ENCODE peak calls at places on chromosomes 3 and 15, in eight cellular contexts. O, X, V, H, Z, W, S and U are unnamed samples.

GRCh38 chr3:151183253-151183652 is 19.8 kb downstream of the GPR171 start:
- DNase-seq in S (no peak), Z (no peak), W (no peak), O (no peak), V (no peak), H (no peak), X (no peak), U (no peak)

GRCh38 chr3:123449986-123450474 is 1.1 kb upstream of the ADCY5 start:
- DNase-seq in Z (peak), X (no peak), O (no peak), H (no peak), W (peak), S (no peak), V (no peak), U (peak)

GRCh38 chr3:169868369-169868768 is 1.4 kb downstream of the LRRC31 start:
- DNase-seq in V (no peak), O (no peak), W (no peak), Z (no peak), S (no peak), X (no peak), H (no peak), U (no peak)

GRCh38 chr3:112740800-112741199 is 99.9 kb upstream of the CCDC80 start:
- DNase-seq in Z (no peak), S (no peak), W (no peak), X (no peak), H (no peak), V (no peak), O (no peak), U (no peak)

GRCh38 chr15:71654714-71655174 is 155.6 kb upstream of the NR2E3 start:
- DNase-seq in Z (no peak), S (no peak), X (no peak), V (no peak), H (no peak), O (no peak), W (no peak), U (no peak)

GRCh38 chr3:45185461-45185860 is 39.3 kb upstream of the CDCP1 start:
- DNase-seq in V (no peak), S (no peak), X (no peak), H (no peak), Z (no peak), O (no peak), W (no peak), U (no peak)

GRCh38 chr3:188125076-188125475 is 28.9 kb upstream of the LPP start:
- DNase-seq in H (no peak), V (no peak), X (no peak), O (no peak), Z (no peak), W (no peak), S (no peak), U (no peak)

GRCh38 chr15:89019436-89019835 is 68.8 kb upstream of the ABHD2 start:
- DNase-seq in X (no peak), W (no peak), Z (no peak), H (no peak), O (no peak), V (no peak), S (no peak), U (no peak)

GRCh38 chr15:25691544-25692430 is 171.3 kb downstream of the ATP10A start:
- DNase-seq in X (no peak), H (peak), W (no peak), V (no peak), S (peak), O (no peak), Z (no peak), U (no peak)

GRCh38 chr15:101127503-101128076 is 124.3 kb downstream of the CHSY1 start:
- DNase-seq in S (peak), W (no peak), Z (peak), O (peak), V (peak), H (peak), X (peak), U (peak)

GRCh38 chr15:70647396-70647795 is 116.0 kb downstream of the UACA start:
- DNase-seq in V (no peak), O (no peak), H (no peak), Z (no peak), W (no peak), S (no peak), X (no peak), U (no peak)

GRCh38 chr15:88890495-88890894 is 4.8 kb downstream of the HAPLN3 start:
- DNase-seq in V (no peak), Z (no peak), S (no peak), H (no peak), X (no peak), W (no peak), O (no peak), U (no peak)

GRCh38 chr15:60962087-60962486 is 267.0 kb downstream of the RORA start:
- DNase-seq in V (no peak), Z (no peak), H (no peak), S (no peak), X (no peak), W (no peak), O (no peak), U (no peak)

GRCh38 chr3:183515968-183516851 is 39.3 kb downstream of the KLHL6 start:
- DNase-seq in S (no peak), W (no peak), X (no peak), Z (no peak), V (no peak), H (no peak), O (peak), U (peak)

GRCh38 chr15:46607103-46607502 is 972.3 kb downstream of the SQOR start:
- DNase-seq in H (no peak), Z (no peak), W (no peak), O (no peak), X (no peak), S (no peak), V (no peak), U (no peak)

GRCh38 chr15:93072011-93072410 is 17.0 kb downstream of the RGMA start:
- DNase-seq in V (no peak), S (no peak), W (no peak), H (peak), O (no peak), Z (no peak), X (no peak), U (no peak)

GRCh38 chr3:15631426-15632211 is 30.1 kb downstream of the BTD start:
- DNase-seq in W (no peak), O (no peak), V (no peak), X (no peak), H (peak), S (no peak), Z (no peak), U (no peak)

GRCh38 chr3:195226900-195227447 is 44.0 kb downstream of the XXYLT1 start:
- DNase-seq in H (peak), X (no peak), O (no peak), V (no peak), S (peak), Z (peak), W (no peak), U (no peak)

GRCh38 chr3:98733778-98734281 is 29.3 kb upstream of the ST3GAL6 start:
- DNase-seq in X (no peak), W (no peak), V (no peak), S (no peak), H (no peak), Z (no peak), O (peak), U (peak)

GRCh38 chr3:127768346-127769008 is 53.8 kb downstream of the MGLL start:
- DNase-seq in X (no peak), V (no peak), O (no peak), Z (no peak), W (peak), H (peak), S (no peak), U (no peak)

GRCh38 chr3:126014252-126014651 is 45.3 kb downstream of the ROPN1B start:
- DNase-seq in O (peak), S (no peak), H (peak), X (no peak), W (no peak), Z (no peak), V (no peak), U (no peak)

GRCh38 chr3:151383956-151384355 is 597 bp downstream of the P2RY12 start:
- DNase-seq in O (no peak), X (no peak), S (no peak), Z (no peak), V (no peak), H (no peak), W (no peak), U (no peak)

GRCh38 chr3:127215714-127216414 is 22.9 kb downstream of the PRR23E start:
- DNase-seq in H (no peak), Z (no peak), W (no peak), V (no peak), O (no peak), S (no peak), X (no peak), U (no peak)

GRCh38 chr3:186315581-186316354 is 46.3 kb downstream of the DGKG start:
- DNase-seq in V (no peak), H (peak), Z (no peak), O (no peak), S (no peak), W (no peak), X (no peak), U (no peak)

GRCh38 chr15:63986751-63987341 is 59.4 kb downstream of the DAPK2 start:
- DNase-seq in Z (no peak), H (no peak), O (peak), S (no peak), X (no peak), V (no peak), W (no peak), U (peak)

GRCh38 chr3:194397757-194398312 is 1.2 kb downstream of the GP5 start:
- DNase-seq in H (no peak), X (no peak), Z (peak), S (peak), O (peak), V (no peak), W (no peak), U (no peak)

GRCh38 chr15:88141490-88141889 is 115.0 kb downstream of the NTRK3 start:
- DNase-seq in O (no peak), H (no peak), S (no peak), X (no peak), Z (no peak), V (no peak), W (no peak), U (no peak)

GRCh38 chr15:77964193-77964592 is 113.3 kb downstream of the TBC1D2B start:
- DNase-seq in W (no peak), V (no peak), Z (no peak), X (no peak), H (no peak), S (no peak), O (no peak), U (no peak)

GRCh38 chr3:40780341-40780800 is 255.6 kb downstream of the ZNF621 start:
- DNase-seq in Z (peak), S (no peak), V (no peak), X (no peak), H (no peak), W (no peak), O (peak), U (peak)

GRCh38 chr3:133535971-133536634 is 37.4 kb upstream of the CDV3 start:
- DNase-seq in W (peak), S (no peak), O (peak), V (no peak), Z (no peak), H (peak), X (no peak), U (peak)

GRCh38 chr3:133448478-133449122 is 48.7 kb downstream of the BFSP2 start:
- DNase-seq in W (no peak), Z (no peak), O (no peak), V (no peak), S (no peak), H (no peak), X (no peak), U (peak)

GRCh38 chr3:63656791-63657190 is 4.3 kb downstream of the SNTN start:
- DNase-seq in H (peak), W (no peak), S (no peak), V (no peak), X (no peak), Z (no peak), O (no peak), U (no peak)

GRCh38 chr3:72995337-72995736 is 1.3 kb upstream of the PPP4R2 start:
- DNase-seq in X (no peak), V (no peak), S (no peak), W (no peak), O (no peak), Z (peak), H (no peak), U (peak)

GRCh38 chr3:15610083-15610482 is 8.5 kb downstream of the BTD start:
- DNase-seq in S (no peak), W (peak), Z (peak), O (peak), V (no peak), H (peak), X (peak), U (no peak)

GRCh38 chr15:35301088-35301487 is 216.0 kb upstream of the NANOGP8 start:
- DNase-seq in X (no peak), W (no peak), Z (no peak), V (no peak), O (no peak), S (no peak), H (no peak), U (no peak)

GRCh38 chr3:105523496-105523895 is 156.8 kb downstream of the ALCAM start:
- DNase-seq in V (no peak), W (no peak), S (no peak), O (no peak), Z (no peak), H (peak), X (no peak), U (no peak)

GRCh38 chr3:150177673-150178378 is 207.1 kb upstream of the PFN2 start:
- DNase-seq in V (no peak), Z (no peak), W (peak), H (peak), O (no peak), X (no peak), S (no peak), U (no peak)

GRCh38 chr15:94855409-94856266 is 624.3 kb downstream of the MCTP2 start:
- DNase-seq in Z (no peak), W (no peak), V (no peak), O (no peak), H (no peak), X (no peak), S (no peak), U (no peak)

GRCh38 chr3:152835311-152836102 is 576 bp downstream of the P2RY1 start:
- DNase-seq in O (peak), S (peak), V (no peak), W (peak), X (no peak), H (peak), Z (peak), U (peak)

GRCh38 chr3:108223928-108224327 is 1.7 kb upstream of the IFT57 start:
- DNase-seq in S (no peak), V (no peak), O (peak), W (no peak), X (no peak), H (peak), Z (no peak), U (no peak)

GRCh38 chr3:108222813-108223307 is 636 bp upstream of the IFT57 start:
- DNase-seq in V (no peak), S (no peak), W (no peak), X (no peak), H (peak), Z (no peak), O (no peak), U (no peak)

GRCh38 chr3:108221403-108221802 is 821 bp downstream of the IFT57 start:
- DNase-seq in Z (no peak), O (no peak), H (no peak), S (no peak), X (no peak), W (no peak), V (no peak), U (no peak)

GRCh38 chr3:108219336-108219735 is 2.9 kb downstream of the IFT57 start:
- DNase-seq in O (no peak), S (no peak), W (no peak), X (no peak), H (no peak), Z (no peak), V (no peak), U (no peak)

GRCh38 chr3:108221911-108222812 is at the start of gene IFT57:
- DNase-seq in Z (peak), S (peak), H (peak), V (peak), X (peak), W (peak), O (peak), U (peak)
- TF ChIP-seq POLR2A in Z (peak), S (peak), H (peak), V (no peak), X (no peak), W (peak), O (peak), U (peak)

DNA sequence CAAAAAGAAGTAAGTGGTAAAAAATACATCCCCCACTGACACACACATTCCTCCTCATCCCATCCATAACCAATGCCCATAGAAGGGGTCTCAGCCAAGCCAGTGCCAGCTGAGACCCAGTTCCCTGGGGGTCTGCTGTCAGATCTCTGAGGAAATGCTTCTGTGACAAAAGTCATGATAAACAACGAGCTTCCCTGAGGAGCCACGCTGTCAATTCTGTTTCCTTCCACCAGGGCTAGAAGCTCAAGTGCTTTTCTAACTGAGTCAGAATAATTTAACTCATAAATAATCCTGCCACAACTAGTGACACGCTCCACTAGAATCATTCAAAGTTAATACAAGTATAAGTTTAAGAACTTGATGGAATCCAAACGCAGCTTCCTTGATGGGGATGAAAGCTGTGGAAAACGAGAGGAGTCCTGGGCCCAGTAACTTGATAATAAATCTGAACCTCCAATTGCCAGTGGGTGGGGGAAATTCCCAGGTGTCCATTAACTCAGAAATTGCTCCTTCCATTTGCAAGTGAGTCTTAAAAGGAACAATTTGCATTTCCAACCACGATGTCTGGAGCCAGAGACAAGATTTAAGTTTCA is 348.7 kb upstream of the LMCD1 start:
- DNase-seq in X (no peak), V (no peak), Z (no peak), H (no peak), O (no peak), S (no peak), W (no peak), U (no peak)
- TF ChIP-seq CTCF in X (no peak), V (no peak), Z (no peak), H (no peak), O (no peak), S (no peak), W (no peak), U (no peak)

GRCh38 chr15:67066041-67067021 is 929 bp downstream of the SMAD3 start:
- DNase-seq in W (no peak), O (no peak), Z (peak), S (peak), V (no peak), H (peak), X (no peak), U (no peak)

GRCh38 chr15:67063689-67064606 is 1.5 kb upstream of the SMAD3 start:
- DNase-seq in H (peak), O (no peak), Z (peak), V (no peak), X (peak), S (peak), W (peak), U (peak)

GRCh38 chr15:67064607-67065530 is 533 bp upstream of the SMAD3 start:
- DNase-seq in W (no peak), H (no peak), Z (no peak), X (no peak), V (no peak), S (peak), O (peak), U (peak)

GRCh38 chr15:67067161-67067853 is 1.9 kb downstream of the SMAD3 start:
- DNase-seq in S (peak), W (no peak), X (no peak), V (no peak), H (peak), O (no peak), Z (peak), U (no peak)

GRCh38 chr15:67065531-67066005 is at the start of gene SMAD3:
- DNase-seq in Z (peak), S (peak), X (peak), H (peak), V (peak), W (peak), O (peak), U (peak)
- TF ChIP-seq POLR2A in Z (peak), S (peak), X (no peak), H (peak), V (peak), W (peak), O (peak), U (peak)

GRCh38 chr3:103919327-103919726 is 1447.4 kb upstream of the ALCAM start:
- DNase-seq in O (no peak), H (no peak), W (no peak), X (no peak), Z (no peak), S (no peak), V (no peak), U (no peak)
- TF ChIP-seq CTCF in O (no peak), H (no peak), W (no peak), X (peak), Z (no peak), S (no peak), V (no peak), U (no peak)

GRCh38 chr15:81289910-81290309 is 34.0 kb downstream of the STARD5 start:
- DNase-seq in V (no peak), S (no peak), X (no peak), O (no peak), W (no peak), H (peak), Z (no peak), U (no peak)

GRCh38 chr15:81294501-81294850 is 29.5 kb downstream of the STARD5 start:
- DNase-seq in W (no peak), S (no peak), Z (no peak), O (no peak), H (no peak), V (no peak), X (no peak), U (peak)

GRCh38 chr15:81291916-81292424 is 32.0 kb downstream of the STARD5 start:
- DNase-seq in W (no peak), H (no peak), V (no peak), X (no peak), O (no peak), Z (no peak), S (no peak), U (peak)

GRCh38 chr15:81293728-81294500 is 30.0 kb downstream of the STARD5 start:
- DNase-seq in H (no peak), S (no peak), X (no peak), V (no peak), Z (no peak), O (peak), W (no peak), U (peak)

DNA sequence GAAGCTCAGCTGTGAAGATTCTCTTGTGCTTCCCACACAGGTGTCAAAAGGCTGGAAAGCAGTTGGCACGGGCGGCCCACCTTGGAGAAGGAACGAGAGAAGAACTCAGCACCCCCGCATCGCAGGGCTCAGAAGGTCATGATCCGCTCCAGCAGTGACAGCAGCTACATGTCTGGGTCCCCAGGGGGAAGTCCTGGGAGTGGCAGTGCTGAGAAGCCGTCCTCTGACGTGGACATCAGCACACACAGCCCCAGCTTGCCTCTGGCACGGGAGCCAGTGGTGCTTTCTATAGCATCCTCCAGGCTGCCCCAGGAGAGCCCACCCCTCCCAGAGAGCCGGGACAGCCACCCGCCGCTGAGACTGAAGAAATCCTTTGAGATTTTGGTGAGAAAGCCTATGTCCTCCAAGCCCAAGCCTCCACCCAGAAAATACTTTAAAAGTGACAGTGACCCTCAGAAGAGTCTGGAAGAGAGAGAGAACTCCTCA is 31.4 kb downstream of the STARD5 start:
- DNase-seq in H (no peak), W (no peak), Z (no peak), S (peak), V (no peak), X (no peak), O (no peak), U (peak)
- TF ChIP-seq POLR2A in H (no peak), W (no peak), Z (no peak), S (no peak), V (no peak), X (no peak), O (no peak), U (peak)

DNA sequence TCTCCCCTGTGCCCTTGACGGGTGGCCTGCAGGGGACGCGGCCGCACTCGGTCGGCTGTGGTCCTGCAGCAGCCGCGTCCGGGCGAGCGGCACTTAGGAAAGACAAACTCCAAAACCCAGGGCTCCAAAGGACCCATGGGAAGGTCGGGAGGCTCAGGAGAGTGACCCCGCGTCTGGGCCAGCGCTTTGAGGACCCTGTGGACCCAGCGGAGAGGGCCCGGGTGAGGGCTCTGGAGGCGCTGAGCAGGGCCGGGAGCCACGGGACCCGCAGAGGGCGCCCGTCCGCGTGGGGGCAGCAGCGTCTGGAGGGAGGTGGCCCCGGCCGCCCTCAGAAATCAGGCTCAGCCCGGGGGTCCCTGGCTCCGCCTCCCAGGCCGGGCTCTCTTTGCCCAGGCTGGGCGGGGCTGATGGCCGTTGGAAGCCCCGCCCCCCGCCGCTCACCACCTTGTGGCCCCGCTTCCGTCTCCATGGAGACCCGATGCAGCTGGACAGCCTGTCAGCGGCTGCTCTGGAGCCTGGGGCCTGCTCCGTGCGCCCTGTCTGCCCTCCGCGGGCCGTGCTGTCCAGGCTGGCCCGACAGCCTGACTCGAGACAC is 34.6 kb upstream of the RPL32 start:
- DNase-seq in H (no peak), S (no peak), W (no peak), Z (peak), V (no peak), O (peak), X (no peak), U (peak)
- TF ChIP-seq CTCF in H (peak), S (no peak), W (peak), Z (no peak), V (no peak), O (no peak), X (no peak), U (no peak)